ENCODE peak calls at places on chromosomes 3 and 15, in four cellular contexts. One of them, this sample, is unnamed.

GRCh38 chr3:9183011-9183410 is 66.4 kb downstream of the SRGAP3 start:
- DNase-seq in IMR-90: no peak
- DNase-seq in H1: no peak
- DNase-seq in H9: no peak
- DNase-seq in this sample: no peak

GRCh38 chr3:101665357-101665756 is 11.6 kb downstream of the ZBTB11 start:
- DNase-seq in IMR-90: no peak
- DNase-seq in H1: no peak
- DNase-seq in H9: no peak
- DNase-seq in this sample: no peak

GRCh38 chr3:187292631-187293513 is 1.3 kb upstream of the MASP1 start:
- DNase-seq in IMR-90: peak; percentile 48
- DNase-seq in H1: no peak
- DNase-seq in H9: no peak
- DNase-seq in this sample: no peak

GRCh38 chr15:89323825-89324224 is 10.8 kb downstream of the POLG start:
- DNase-seq in IMR-90: no peak
- DNase-seq in H1: no peak
- DNase-seq in H9: no peak
- DNase-seq in this sample: no peak

GRCh38 chr3:37024092-37024491 is 30.8 kb downstream of the MLH1 start:
- DNase-seq in IMR-90: peak; percentile 30
- DNase-seq in H1: no peak
- DNase-seq in H9: no peak
- DNase-seq in this sample: no peak

GRCh38 chr3:149879872-149880271 is 66.9 kb downstream of the RNF13 start:
- DNase-seq in IMR-90: peak; percentile 68
- DNase-seq in H1: no peak
- DNase-seq in H9: peak; percentile 55
- DNase-seq in this sample: peak; percentile 75

GRCh38 chr15:49093252-49094105 is 47.2 kb upstream of the SECISBP2L start:
- DNase-seq in IMR-90: no peak
- DNase-seq in H1: no peak
- DNase-seq in H9: no peak
- DNase-seq in this sample: no peak

GRCh38 chr3:5510300-5510699 is 322.8 kb downstream of the EDEM1 start:
- DNase-seq in IMR-90: no peak
- DNase-seq in H1: no peak
- DNase-seq in H9: no peak
- DNase-seq in this sample: no peak

GRCh38 chr3:152471814-152472605 is 203.3 kb downstream of the MBNL1 start:
- DNase-seq in IMR-90: peak; percentile 54
- DNase-seq in H1: no peak
- DNase-seq in H9: peak; percentile 37
- DNase-seq in this sample: peak; percentile 71

GRCh38 chr3:100245932-100246331 is 14.9 kb upstream of the TBC1D23 start:
- DNase-seq in IMR-90: peak; percentile 73
- DNase-seq in H1: no peak
- DNase-seq in H9: no peak
- DNase-seq in this sample: no peak

GRCh38 chr15:93483923-93484322 is 394.9 kb upstream of the RGMA start:
- DNase-seq in IMR-90: no peak
- DNase-seq in H1: no peak
- DNase-seq in H9: no peak
- DNase-seq in this sample: no peak

GRCh38 chr15:45091581-45091980 is 22.4 kb downstream of the DUOX2 start:
- DNase-seq in IMR-90: no peak
- DNase-seq in H1: no peak
- DNase-seq in H9: no peak
- DNase-seq in this sample: no peak

GRCh38 chr15:65953622-65954021 is 84.3 kb downstream of the RAB11A start:
- DNase-seq in IMR-90: no peak
- DNase-seq in H1: no peak
- DNase-seq in H9: no peak
- DNase-seq in this sample: no peak

GRCh38 chr3:99948467-99949089 is 130.9 kb downstream of the CMSS1 start:
- DNase-seq in IMR-90: no peak
- DNase-seq in H1: no peak
- DNase-seq in H9: no peak
- DNase-seq in this sample: no peak

GRCh38 chr3:190183121-190183520 is 62.4 kb upstream of the P3H2 start:
- DNase-seq in IMR-90: peak; percentile 98
- DNase-seq in H1: no peak
- DNase-seq in H9: no peak
- DNase-seq in this sample: peak; percentile 84

GRCh38 chr15:71094137-71094536 is 21.1 kb upstream of the THSD4 start:
- DNase-seq in IMR-90: no peak
- DNase-seq in H1: no peak
- DNase-seq in H9: no peak
- DNase-seq in this sample: no peak

GRCh38 chr15:69813881-69814280 is 283.8 kb downstream of the TLE3 start:
- DNase-seq in IMR-90: no peak
- DNase-seq in H1: no peak
- DNase-seq in H9: no peak
- DNase-seq in this sample: no peak

GRCh38 chr3:183980408-183980807 is 37.3 kb downstream of the ABCC5 start:
- DNase-seq in IMR-90: no peak
- DNase-seq in H1: no peak
- DNase-seq in H9: no peak
- DNase-seq in this sample: no peak

GRCh38 chr15:44668925-44669324 is 5.5 kb upstream of the SPG11 start:
- DNase-seq in IMR-90: no peak
- DNase-seq in H1: no peak
- DNase-seq in H9: no peak
- DNase-seq in this sample: no peak

GRCh38 chr15:93587046-93587445 is 498.0 kb upstream of the RGMA start:
- DNase-seq in IMR-90: no peak
- DNase-seq in H1: no peak
- DNase-seq in H9: no peak
- DNase-seq in this sample: no peak

GRCh38 chr15:39770748-39771689 is 11.6 kb downstream of the FSIP1 start:
- DNase-seq in IMR-90: peak; percentile 92
- DNase-seq in H1: no peak
- DNase-seq in H9: no peak
- DNase-seq in this sample: peak; percentile 11

GRCh38 chr15:39543651-39544050 is 37.2 kb upstream of the THBS1 start:
- DNase-seq in IMR-90: no peak
- DNase-seq in H1: peak; percentile 19
- DNase-seq in H9: peak; percentile 70
- DNase-seq in this sample: peak; percentile 79

GRCh38 chr3:134239538-134239937 is 11.1 kb downstream of the RYK start:
- DNase-seq in IMR-90: peak; percentile 43
- DNase-seq in H1: no peak
- DNase-seq in H9: no peak
- DNase-seq in this sample: no peak

GRCh38 chr15:90807074-90807646 is 61.2 kb upstream of the FURIN start:
- DNase-seq in IMR-90: no peak
- DNase-seq in H1: no peak
- DNase-seq in H9: no peak
- DNase-seq in this sample: no peak
- H2AK5ac ChIP-seq in IMR-90: no peak overlapping the region
- H2AK5ac ChIP-seq in H1: no peak overlapping the region
- H2AK5ac ChIP-seq in H9: no peak overlapping the region
- H2AK5ac ChIP-seq in this sample: no peak overlapping the region

GRCh38 chr3:135922903-135923250 is 42.7 kb upstream of the PPP2R3A start:
- DNase-seq in IMR-90: no peak
- DNase-seq in H1: no peak
- DNase-seq in H9: no peak
- DNase-seq in this sample: no peak
- H4K5ac ChIP-seq in IMR-90: no peak overlapping the region
- H4K5ac ChIP-seq in H1: no peak overlapping the region
- H4K5ac ChIP-seq in H9: no peak overlapping the region
- H4K5ac ChIP-seq in this sample: no peak overlapping the region

GRCh38 chr3:127078626-127079025 is 95.7 kb downstream of the PLXNA1 start:
- DNase-seq in IMR-90: no peak
- DNase-seq in H1: no peak
- DNase-seq in H9: no peak
- DNase-seq in this sample: no peak
- H2AK5ac ChIP-seq in IMR-90: no peak overlapping the region
- H2AK5ac ChIP-seq in H1: no peak overlapping the region
- H2AK5ac ChIP-seq in H9: no peak overlapping the region
- H2AK5ac ChIP-seq in this sample: no peak overlapping the region

GRCh38 chr3:45186871-45187270 is 39.2 kb downstream of the TMEM158 start:
- DNase-seq in IMR-90: no peak
- DNase-seq in H1: no peak
- DNase-seq in H9: no peak
- DNase-seq in this sample: no peak
- H4K5ac ChIP-seq in IMR-90: no peak overlapping the region
- H4K5ac ChIP-seq in H1: no peak overlapping the region
- H4K5ac ChIP-seq in H9: no peak overlapping the region
- H4K5ac ChIP-seq in this sample: no peak overlapping the region

GRCh38 chr3:58305882-58306661 is at the start of the genes HTD2 and RPP14:
- DNase-seq in IMR-90: peak; percentile 97
- DNase-seq in H1: peak; percentile 90
- DNase-seq in H9: peak; percentile 96
- DNase-seq in this sample: peak; percentile 98
- H2AK5ac ChIP-seq in IMR-90: peak within 1 kb of the TSS; percentile 82
- H2AK5ac ChIP-seq in H1: no peak within 1 kb of the TSS
- H2AK5ac ChIP-seq in H9: no peak within 1 kb of the TSS
- H2AK5ac ChIP-seq in this sample: no peak within 1 kb of the TSS

GRCh38 chr3:66490214-66490613 is 10.6 kb downstream of the LRIG1 start:
- DNase-seq in IMR-90: peak; percentile 87
- DNase-seq in H1: no peak
- DNase-seq in H9: no peak
- DNase-seq in this sample: no peak

GRCh38 chr3:66487475-66487874 is 13.3 kb downstream of the LRIG1 start:
- DNase-seq in IMR-90: peak; percentile 65
- DNase-seq in H1: no peak
- DNase-seq in H9: no peak
- DNase-seq in this sample: no peak

GRCh38 chr3:66489577-66489976 is 11.2 kb downstream of the LRIG1 start:
- DNase-seq in IMR-90: no peak
- DNase-seq in H1: no peak
- DNase-seq in H9: no peak
- DNase-seq in this sample: no peak

GRCh38 chr3:66488492-66488891 is 12.3 kb downstream of the LRIG1 start:
- DNase-seq in IMR-90: no peak
- DNase-seq in H1: no peak
- DNase-seq in H9: no peak
- DNase-seq in this sample: no peak

GRCh38 chr3:66489115-66489514 is 11.7 kb downstream of the LRIG1 start:
- DNase-seq in IMR-90: no peak
- DNase-seq in H1: no peak
- DNase-seq in H9: no peak
- DNase-seq in this sample: no peak
- H4K5ac ChIP-seq in IMR-90: peak overlapping the region; percentile 38
- H4K5ac ChIP-seq in H1: no peak overlapping the region
- H4K5ac ChIP-seq in H9: no peak overlapping the region
- H4K5ac ChIP-seq in this sample: no peak overlapping the region